ENCODE peak calls at places on chromosomes 7 and 10, in five cellular contexts. M is left ventricle myocardium inferior, J is upper lobe of right lung, Y is right cardiac atrium, F is transverse colon. C is an unnamed sample.
A peak's percentile ranks its signal among the peaks of the same experiment; 100 is the strongest.

GRCh38 chr7:69786707-69787395 is 188.6 kb downstream of the AUTS2 start:
- DNase-seq in Y (no peak), J (no peak), F (no peak), M (no peak), C (no peak)

GRCh38 chr7:30254717-30255095 is 29.7 kb upstream of the ZNRF2 start:
- DNase-seq in J (no peak), F (peak; percentile 51), Y (no peak), M (no peak), C (peak; percentile 59)

GRCh38 chr10:1402016-1402820 is 335.1 kb downstream of the ADARB2 start:
- DNase-seq in F (no peak), J (no peak), Y (no peak), M (no peak), C (peak; percentile 9)

GRCh38 chr10:124661661-124662180 is 82.5 kb downstream of the FAM53B start:
- DNase-seq in F (no peak), Y (peak; percentile 25), J (no peak), M (no peak), C (no peak)

GRCh38 chr7:4297843-4298219 is 384.3 kb upstream of the FOXK1 start:
- DNase-seq in M (no peak), J (no peak), F (no peak), Y (no peak), C (no peak)

GRCh38 chr10:97571622-97572021 is 957 bp upstream of the ANKRD2 start:
- DNase-seq in Y (no peak), J (no peak), M (peak; percentile 1), F (no peak), C (no peak)

GRCh38 chr7:101814996-101815825 is 2.2 kb upstream of the CUX1 start:
- DNase-seq in Y (peak; percentile 77), F (peak; percentile 70), M (peak; percentile 29), J (peak; percentile 84), C (peak; percentile 68)

GRCh38 chr7:116588225-116588624 is 63.4 kb downstream of the CAV1 start:
- DNase-seq in Y (no peak), F (no peak), J (no peak), M (no peak), C (no peak)

GRCh38 chr7:81079736-81080135 is 160.9 kb upstream of the SEMA3C start:
- DNase-seq in M (no peak), Y (no peak), F (no peak), J (no peak), C (no peak)

GRCh38 chr10:73625004-73625883 is 16.0 kb downstream of the MYOZ1 start:
- DNase-seq in Y (peak; percentile 63), J (peak; percentile 68), F (peak; percentile 32), M (peak; percentile 30), C (peak; percentile 49)

GRCh38 chr7:158885624-158886023 is 29.3 kb downstream of the DYNC2I1 start:
- DNase-seq in Y (no peak), M (no peak), F (no peak), J (no peak), C (no peak)

GRCh38 chr7:63931985-63932577 is 66.6 kb upstream of the ZNF722 start:
- DNase-seq in F (no peak), J (no peak), Y (peak; percentile 39), M (no peak), C (no peak)

GRCh38 chr7:88169717-88170320 is 50.0 kb downstream of the SRI start:
- DNase-seq in Y (no peak), J (no peak), M (no peak), F (no peak), C (no peak)

GRCh38 chr7:155984609-155985405 is 172.5 kb upstream of the SHH start:
- DNase-seq in J (peak; percentile 38), Y (no peak), F (no peak), M (no peak), C (no peak)

GRCh38 chr7:73438547-73439245 is 5.1 kb downstream of the FZD9 start:
- DNase-seq in F (no peak), M (no peak), J (no peak), Y (no peak), C (no peak)

DNA sequence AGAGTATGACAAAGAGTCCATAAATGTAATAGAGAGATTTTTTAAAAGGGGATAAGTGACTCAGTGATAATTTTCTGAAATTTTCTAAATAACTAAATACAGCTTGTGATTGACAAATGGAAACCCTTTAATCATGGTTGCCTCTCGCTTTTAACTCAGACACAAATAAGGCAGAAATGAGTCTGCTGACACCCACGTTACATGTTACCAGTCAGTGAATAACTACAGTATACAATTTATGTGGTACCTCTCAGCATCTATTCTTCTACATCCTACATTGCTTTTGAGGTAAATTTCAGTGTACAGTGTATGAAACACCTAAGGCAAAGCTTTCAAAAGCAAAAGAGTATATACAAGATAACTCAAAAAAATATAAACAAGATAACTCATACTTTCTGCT is 4.2 kb downstream of the NSUN6 start:
- DNase-seq in F (no peak), Y (no peak), M (no peak), J (no peak), C (no peak)
- H3K27ac ChIP-seq in F (no peak overlapping the region), Y (no peak overlapping the region), M (no peak overlapping the region), J (no peak overlapping the region), C (no peak overlapping the region)

GRCh38 chr7:90453931-90454330 is 15.5 kb upstream of the PTTG1IP2 start:
- DNase-seq in J (no peak), M (no peak), F (no peak), Y (no peak), C (no peak)
- H3K27ac ChIP-seq in J (no peak overlapping the region), M (no peak overlapping the region), F (no peak overlapping the region), Y (no peak overlapping the region), C (no peak overlapping the region)

GRCh38 chr10:17228081-17229015 is at the start of gene VIM:
- DNase-seq in M (peak; percentile 88), Y (peak; percentile 95), J (peak; percentile 92), F (peak; percentile 81), C (peak; percentile 81)
- H3K27ac ChIP-seq in M (peak within 1 kb of the TSS; percentile 100), Y (peak within 1 kb of the TSS; percentile 92), J (peak within 1 kb of the TSS; percentile 98), F (peak within 1 kb of the TSS; percentile 98), C (peak within 1 kb of the TSS; percentile 94)

GRCh38 chr10:60314306-60314940 is 75.3 kb downstream of the ANK3 start:
- DNase-seq in F (no peak), M (no peak), J (no peak), Y (no peak), C (peak; percentile 21)
- H3K27ac ChIP-seq in F (no peak overlapping the region), M (no peak overlapping the region), J (no peak overlapping the region), Y (no peak overlapping the region), C (no peak overlapping the region)

GRCh38 chr7:12212051-12212485 is 974 bp downstream of the TMEM106B start:
- DNase-seq in M (no peak), F (no peak), Y (no peak), J (no peak), C (peak; percentile 21)
- H3K27ac ChIP-seq in M (peak overlapping the region; percentile 95), F (peak overlapping the region; percentile 93), Y (peak overlapping the region; percentile 40), J (peak overlapping the region; percentile 95), C (peak overlapping the region; percentile 96)

DNA sequence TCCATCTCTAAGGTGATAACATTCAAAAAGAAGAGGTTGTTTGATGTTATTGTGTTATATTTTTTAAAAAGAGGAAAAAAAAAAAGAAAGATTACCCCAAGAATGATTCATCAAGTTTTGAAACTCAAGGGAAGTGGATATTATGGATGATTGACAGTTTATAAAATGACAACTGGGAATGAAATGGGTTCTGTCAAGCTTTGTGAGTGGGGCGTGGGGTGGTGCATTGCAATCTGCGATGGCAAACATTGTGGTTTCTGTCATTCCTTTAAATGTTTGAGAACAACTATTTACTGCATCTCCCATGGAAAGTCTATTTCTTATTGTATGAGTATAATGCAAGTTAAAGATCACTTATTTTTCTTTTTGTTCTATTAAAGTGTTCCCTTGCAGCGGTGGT is 297.0 kb downstream of the CCDC3 start:
- DNase-seq in J (no peak), Y (no peak), F (no peak), M (no peak), C (no peak)
- H3K27ac ChIP-seq in J (no peak overlapping the region), Y (no peak overlapping the region), F (peak overlapping the region; percentile 35), M (no peak overlapping the region), C (no peak overlapping the region)

GRCh38 chr10:119208553-119208940 is 1.2 kb downstream of the GRK5 start:
- DNase-seq in J (no peak), F (no peak), Y (no peak), M (no peak), C (no peak)

GRCh38 chr10:119209050-119209735 is 1.8 kb downstream of the GRK5 start:
- DNase-seq in F (peak; percentile 60), Y (peak; percentile 90), J (peak; percentile 69), M (peak; percentile 75), C (peak; percentile 71)

GRCh38 chr10:119211176-119211575 is 3.8 kb downstream of the GRK5 start:
- DNase-seq in M (no peak), F (no peak), Y (no peak), J (no peak), C (no peak)

GRCh38 chr10:119210633-119211032 is 3.3 kb downstream of the GRK5 start:
- DNase-seq in M (no peak), F (no peak), J (no peak), Y (no peak), C (no peak)

GRCh38 chr10:119209736-119210355 is 2.5 kb downstream of the GRK5 start:
- DNase-seq in Y (no peak), J (no peak), M (no peak), F (no peak), C (no peak)
- H3K27ac ChIP-seq in Y (peak overlapping the region; percentile 75), J (peak overlapping the region; percentile 84), M (peak overlapping the region; percentile 97), F (peak overlapping the region; percentile 100), C (peak overlapping the region; percentile 94)